ENCODE peak calls at places on chromosomes 2 and 18, in seven cellular contexts. G, U, N, M, V, A and C are unnamed samples.

GRCh38 chr2:69564604-69565003 is 78.9 kb downstream of the AAK1 start:
- DNase-seq in A (no peak), M (no peak), U (no peak), V (no peak), G (no peak), N (no peak), C (no peak)

GRCh38 chr2:16614314-16614860 is 51.2 kb downstream of the CYRIA start:
- DNase-seq in V (no peak), A (no peak), N (no peak), U (peak; percentile 43), M (no peak), G (no peak), C (no peak)

GRCh38 chr2:201182650-201183372 is at the start of gene CASP10:
- DNase-seq in U (peak; percentile 42), M (no peak), V (no peak), N (no peak), G (no peak), A (peak; percentile 37), C (no peak)

GRCh38 chr2:18903750-18904149 is 314.4 kb upstream of the NT5C1B start:
- DNase-seq in U (no peak), V (no peak), A (no peak), G (no peak), M (no peak), N (no peak), C (no peak)

GRCh38 chr2:200297100-200297499 is 9.4 kb upstream of the SPATS2L start:
- DNase-seq in N (no peak), V (no peak), G (no peak), M (no peak), U (no peak), A (no peak), C (no peak)

GRCh38 chr2:130972410-130972809 is 120.8 kb downstream of the FAM168B start:
- DNase-seq in U (no peak), N (no peak), G (no peak), M (no peak), V (no peak), A (no peak), C (no peak)

GRCh38 chr2:120939595-120940318 is 204.1 kb downstream of the GLI2 start:
- DNase-seq in V (no peak), M (no peak), A (no peak), N (no peak), U (no peak), G (no peak), C (no peak)

GRCh38 chr2:46256563-46257142 is 40.6 kb upstream of the EPAS1 start:
- DNase-seq in A (no peak), M (no peak), V (no peak), N (no peak), G (no peak), U (no peak), C (no peak)

GRCh38 chr2:30223413-30223874 is 7.9 kb upstream of the LBH start:
- DNase-seq in G (no peak), M (no peak), U (no peak), N (no peak), A (no peak), V (no peak), C (no peak)

GRCh38 chr2:158189526-158189925 is 87.8 kb downstream of the UPP2 start:
- DNase-seq in V (no peak), N (no peak), U (no peak), M (no peak), A (no peak), G (no peak), C (no peak)

GRCh38 chr2:98607741-98608117 is 583 bp downstream of the COA5 start:
- DNase-seq in G (no peak), U (no peak), V (no peak), M (no peak), N (no peak), A (no peak), C (no peak)

GRCh38 chr2:235644191-235644590 is 150.3 kb downstream of the AGAP1 start:
- DNase-seq in N (no peak), G (no peak), A (no peak), V (no peak), U (no peak), M (peak; percentile 17), C (no peak)

GRCh38 chr2:119308793-119309330 is 57.8 kb downstream of the C2orf76 start:
- DNase-seq in A (no peak), G (no peak), V (no peak), N (no peak), U (no peak), M (no peak), C (no peak)

GRCh38 chr18:39455300-39455699 is 1889.7 kb upstream of the CELF4 start:
- DNase-seq in G (no peak), U (peak; percentile 38), A (no peak), V (no peak), N (peak; percentile 66), M (no peak), C (no peak)

GRCh38 chr2:235669269-235669831 is 175.5 kb downstream of the AGAP1 start:
- DNase-seq in U (peak; percentile 72), A (peak; percentile 94), N (peak; percentile 82), G (peak; percentile 79), V (peak; percentile 86), M (peak; percentile 90), C (peak; percentile 19)

GRCh38 chr18:24799176-24799575 is 338.7 kb downstream of the HRH4 start:
- DNase-seq in M (no peak), A (no peak), V (no peak), U (no peak), G (no peak), N (no peak), C (no peak)

GRCh38 chr2:76039505-76039904 is 328.8 kb upstream of the GCFC2 start:
- DNase-seq in M (no peak), G (no peak), U (no peak), V (no peak), A (no peak), N (no peak), C (no peak)

GRCh38 chr2:188512456-188512855 is 220.8 kb downstream of the GULP1 start:
- DNase-seq in U (no peak), G (no peak), A (no peak), N (no peak), V (no peak), M (peak; percentile 14), C (no peak)

GRCh38 chr18:58144671-58145285 is 100.8 kb downstream of the NEDD4L start:
- DNase-seq in G (no peak), N (no peak), V (no peak), M (no peak), U (peak; percentile 80), A (no peak), C (no peak)

GRCh38 chr2:202771741-202772470 is 99.7 kb downstream of the ICA1L start:
- DNase-seq in G (no peak), V (no peak), M (no peak), A (no peak), U (no peak), N (no peak), C (no peak)

GRCh38 chr2:223954401-223954800 is 2.9 kb upstream of the MRPL44 start:
- DNase-seq in A (no peak), V (no peak), N (no peak), U (no peak), M (no peak), G (no peak), C (no peak)

GRCh38 chr2:174158003-174158402 is 90.3 kb downstream of the OLA1 start:
- DNase-seq in M (peak; percentile 44), A (peak; percentile 65), V (peak; percentile 20), U (no peak), G (no peak), N (no peak), C (peak; percentile 7)

GRCh38 chr2:239548491-239548890 is 147.7 kb upstream of the HDAC4 start:
- DNase-seq in V (no peak), G (peak; percentile 44), A (no peak), N (no peak), M (no peak), U (no peak), C (peak; percentile 19)

GRCh38 chr2:165803123-165803760 is 9.2 kb upstream of the GALNT3 start:
- DNase-seq in U (no peak), N (no peak), M (no peak), A (no peak), G (no peak), V (no peak), C (no peak)

GRCh38 chr2:214127178-214127970 is 283.5 kb upstream of the VWC2L start:
- DNase-seq in N (no peak), G (no peak), A (no peak), M (no peak), U (no peak), V (no peak), C (no peak)

GRCh38 chr2:98297817-98298684 is 48.2 kb upstream of the CNGA3 start:
- DNase-seq in A (no peak), V (no peak), N (no peak), U (no peak), M (no peak), G (no peak), C (no peak)

GRCh38 chr2:21042708-21042957 is 1.2 kb downstream of the APOB start:
- DNase-seq in V (no peak), A (no peak), M (no peak), N (no peak), G (no peak), U (no peak), C (no peak)
- H3K4me1 ChIP-seq in V (peaks cover 3% of the 10 kb centered on the region), A (peaks cover 5% of the 10 kb centered on the region), M (peaks cover 21% of the 10 kb centered on the region), N (no peaks in the 10 kb centered on the region), G (peaks cover 17% of the 10 kb centered on the region), U (peaks cover 38% of the 10 kb centered on the region), C (no peaks in the 10 kb centered on the region)

GRCh38 chr2:114010001-114010400 is 120.1 kb downstream of the ACTR3 start:
- DNase-seq in N (no peak), U (no peak), G (no peak), M (no peak), A (no peak), V (no peak), C (no peak)
- H3K4me1 ChIP-seq in N (no peaks in the 10 kb centered on the region), U (no peaks in the 10 kb centered on the region), G (no peaks in the 10 kb centered on the region), M (no peaks in the 10 kb centered on the region), A (no peaks in the 10 kb centered on the region), V (peaks cover 4% of the 10 kb centered on the region), C (no peaks in the 10 kb centered on the region)

GRCh38 chr2:181239400-181239799 is 217.8 kb upstream of the ITGA4 start:
- DNase-seq in V (no peak), U (no peak), G (no peak), M (no peak), A (no peak), N (no peak), C (no peak)
- H3K4me1 ChIP-seq in V (no peaks in the 10 kb centered on the region), U (no peaks in the 10 kb centered on the region), G (no peaks in the 10 kb centered on the region), M (peaks cover 2% of the 10 kb centered on the region), A (peaks cover 3% of the 10 kb centered on the region), N (no peaks in the 10 kb centered on the region), C (peaks cover 3% of the 10 kb centered on the region)

GRCh38 chr2:64338910-64339500 is 115.0 kb upstream of the LGALSL start:
- DNase-seq in N (no peak), M (no peak), A (no peak), V (no peak), U (no peak), G (no peak), C (no peak)

GRCh38 chr2:64338107-64338506 is 115.9 kb upstream of the LGALSL start:
- DNase-seq in A (no peak), U (no peak), V (no peak), M (no peak), N (no peak), G (no peak), C (no peak)

GRCh38 chr2:64344999-64345576 is 108.9 kb upstream of the LGALSL start:
- DNase-seq in U (no peak), G (no peak), N (no peak), A (no peak), V (no peak), M (no peak), C (no peak)

GRCh38 chr2:64342195-64343099 is 111.5 kb upstream of the LGALSL start:
- DNase-seq in V (no peak), A (no peak), G (no peak), N (no peak), M (no peak), U (no peak), C (no peak)

GRCh38 chr2:64341461-64341860 is 112.5 kb upstream of the LGALSL start:
- DNase-seq in M (no peak), A (no peak), U (no peak), G (no peak), N (no peak), V (no peak), C (no peak)
- H3K4me1 ChIP-seq in M (peaks cover 2% of the 10 kb centered on the region), A (peaks cover 4% of the 10 kb centered on the region), U (no peaks in the 10 kb centered on the region), G (no peaks in the 10 kb centered on the region), N (no peaks in the 10 kb centered on the region), V (peaks cover 3% of the 10 kb centered on the region), C (no peaks in the 10 kb centered on the region)